ENCODE peak calls at places on chromosomes 11 and 22, in four cellular contexts. U is GM12878, C is A549, H is K562. I is an unnamed sample.

GRCh38 chr11:104067534-104067933 is 31.1 kb downstream of the DDI1 start:
- DNase-seq in U (no peak), C (no peak), H (no peak), I (no peak)

GRCh38 chr22:46405925-46406324 is 70.4 kb downstream of the TRMU start:
- DNase-seq in U (no peak), C (no peak), H (no peak), I (no peak)

GRCh38 chr11:127345819-127346459 is 345.4 kb upstream of the KIRREL3 start:
- DNase-seq in U (no peak), C (peak), H (peak), I (peak)

GRCh38 chr11:59822989-59823566 is 12.5 kb upstream of the MRPL16 start:
- DNase-seq in U (no peak), C (peak), H (peak), I (peak)

GRCh38 chr11:66335531-66336233 is 552 bp downstream of the RIN1 start:
- DNase-seq in U (no peak), C (no peak), H (no peak), I (peak)

GRCh38 chr11:11979487-11980117 is 28.8 kb downstream of the DKK3 start:
- DNase-seq in U (no peak), C (peak), H (no peak), I (peak)

GRCh38 chr11:72548481-72548880 is 114.2 kb upstream of the CLPB start:
- DNase-seq in U (no peak), C (no peak), H (no peak), I (no peak)

GRCh38 chr11:82734120-82734479 is 436 bp upstream of the FAM181B start:
- DNase-seq in U (no peak), C (no peak), H (no peak), I (no peak)

GRCh38 chr11:88344869-88345268 is 7.3 kb upstream of the CTSC start:
- DNase-seq in U (no peak), C (no peak), H (no peak), I (no peak)

GRCh38 chr11:134341805-134342571 is 10.2 kb downstream of the GLB1L2 start:
- DNase-seq in U (no peak), C (no peak), H (no peak), I (no peak)

GRCh38 chr11:126124284-126124683 is 61.6 kb upstream of the CDON start:
- DNase-seq in U (no peak), C (no peak), H (no peak), I (peak)

GRCh38 chr11:44942029-44942710 is 8.5 kb downstream of the TP53I11 start:
- DNase-seq in U (no peak), C (no peak), H (no peak), I (no peak)

GRCh38 chr22:18994780-18995711 is 59.0 kb upstream of the PRODH start:
- DNase-seq in U (no peak), C (peak), H (no peak), I (no peak)

GRCh38 chr11:10703544-10703943 is 10.0 kb upstream of the IRAG1 start:
- DNase-seq in U (no peak), C (no peak), H (no peak), I (no peak)

GRCh38 chr11:10699072-10699471 is 5.5 kb upstream of the IRAG1 start:
- DNase-seq in U (no peak), C (no peak), H (no peak), I (no peak)

GRCh38 chr11:10696797-10697620 is 3.5 kb upstream of the IRAG1 start:
- DNase-seq in U (no peak), C (no peak), H (no peak), I (no peak)

GRCh38 chr11:10701982-10702381 is 8.4 kb upstream of the IRAG1 start:
- DNase-seq in U (no peak), C (no peak), H (no peak), I (peak)
- TF ChIP-seq ELK1 in U (no peak), C (no peak), H (no peak), I (no peak)

DNA sequence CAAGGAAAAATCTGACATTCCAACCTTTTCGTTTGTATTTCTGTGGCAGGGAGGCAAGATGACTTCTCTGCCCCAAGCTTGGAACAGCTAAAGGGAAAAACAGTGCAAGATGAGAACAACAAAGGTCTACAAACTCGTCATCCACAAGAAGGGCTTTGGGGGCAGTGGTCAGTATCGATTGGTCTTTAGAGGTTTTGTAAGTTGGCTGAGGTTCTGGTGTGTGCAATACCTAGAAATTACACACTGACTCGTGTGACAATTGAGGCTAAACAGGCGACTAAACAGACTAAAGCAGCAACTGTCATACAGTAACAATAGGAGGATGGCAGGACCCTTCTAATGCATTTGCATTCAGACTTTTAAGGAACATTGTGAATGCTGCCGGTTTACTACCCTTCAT is 994 bp downstream of the DEPDC5 start:
- DNase-seq in U (no peak), C (no peak), H (no peak), I (no peak)
- H3K27ac ChIP-seq in U (peak), C (no peak), H (peak), I (no peak)

GRCh38 chr11:122758974-122759373 is 79.3 kb upstream of the CRTAM start:
- DNase-seq in U (no peak), C (no peak), H (no peak), I (peak)
- TF ChIP-seq ELK1 in U (no peak), C (no peak), H (no peak), I (no peak)

GRCh38 chr22:33920927-33921575 is 775 bp upstream of the LARGE1 start:
- DNase-seq in U (peak), C (peak), H (peak), I (peak)

GRCh38 chr22:33918676-33919590 is 1.3 kb downstream of the LARGE1 start:
- DNase-seq in U (no peak), C (no peak), H (no peak), I (peak)

GRCh38 chr22:33921576-33922181 is 1.4 kb upstream of the LARGE1 start:
- DNase-seq in U (no peak), C (peak), H (no peak), I (peak)

GRCh38 chr22:33917744-33918406 is 2.4 kb downstream of the LARGE1 start:
- DNase-seq in U (peak), C (peak), H (no peak), I (peak)

GRCh38 chr22:33919591-33920501 is at the start of gene LARGE1:
- DNase-seq in U (no peak), C (peak), H (no peak), I (peak)
- H3K27ac ChIP-seq in U (peak), C (peak), H (no peak), I (peak)

I was measured in IMR-90.